ENCODE peak calls at places on chromosomes 6 and 20, in six cellular contexts. L is neural progenitor cell, P is A549, Q is esophagus muscularis mucosa, N is tibial artery, A is IMR-90. O is an unnamed sample. For H3K4me1, the result is how much of the 10 kb centered on the place peaks cover.

GRCh38 chr6:137692806-137693205 is 174.3 kb upstream of the TNFAIP3 start:
- DNase-seq in L (no peak), P (no peak), Q (no peak), N (no peak), A (peak), O (no peak)

GRCh38 chr6:125363360-125364121 is 61.8 kb upstream of the HDDC2 start:
- DNase-seq in L (peak), P (no peak), Q (no peak), N (peak), A (peak), O (no peak)

GRCh38 chr6:144064402-144064830 is 31.0 kb downstream of the SF3B5 start:
- DNase-seq in L (peak), P (no peak), Q (no peak), N (peak), A (no peak), O (no peak)

GRCh38 chr6:149451361-149452061 is 33.3 kb downstream of the ZC3H12D start:
- DNase-seq in L (peak), P (no peak), Q (no peak), N (peak), A (no peak), O (no peak)

GRCh38 chr6:140346461-140346860 is 972.0 kb upstream of the CITED2 start:
- DNase-seq in L (no peak), P (no peak), Q (no peak), N (no peak), A (peak), O (no peak)

GRCh38 chr20:62707981-62708521 is 585 bp upstream of the NTSR1 start:
- DNase-seq in L (peak), P (peak), Q (no peak), N (no peak), A (no peak), O (no peak)

GRCh38 chr6:105645958-105646357 is 243.1 kb upstream of the PREP start:
- DNase-seq in L (no peak), P (no peak), Q (no peak), N (no peak), A (no peak), O (no peak)

GRCh38 chr6:121733216-121733615 is 297.8 kb downstream of the GJA1 start:
- DNase-seq in L (no peak), P (no peak), Q (no peak), N (no peak), A (peak), O (no peak)

GRCh38 chr6:135583256-135583758 is 85.8 kb upstream of the AHI1 start:
- DNase-seq in L (no peak), P (no peak), Q (no peak), N (no peak), A (peak), O (no peak)

GRCh38 chr6:10404799-10405524 is 9.9 kb downstream of the TFAP2A start:
- DNase-seq in L (no peak), P (no peak), Q (peak), N (no peak), A (no peak), O (no peak)

GRCh38 chr6:109073344-109074235 is 21.1 kb downstream of the SESN1 start:
- DNase-seq in L (peak), P (peak), Q (no peak), N (no peak), A (peak), O (no peak)

GRCh38 chr6:43471399-43471798 is 6.0 kb upstream of the TJAP1 start:
- DNase-seq in L (no peak), P (no peak), Q (no peak), N (no peak), A (no peak), O (no peak)

GRCh38 chr6:145276746-145277145 is 458.6 kb downstream of the EPM2A start:
- DNase-seq in L (peak), P (no peak), Q (no peak), N (no peak), A (peak), O (no peak)

GRCh38 chr6:20377623-20378265 is 23.9 kb upstream of the E2F3 start:
- DNase-seq in L (no peak), P (no peak), Q (no peak), N (no peak), A (peak), O (no peak)

GRCh38 chr20:48056218-48056617 is 270.9 kb upstream of the SULF2 start:
- DNase-seq in L (peak), P (no peak), Q (no peak), N (no peak), A (no peak), O (no peak)

GRCh38 chr6:138692058-138692977 is 81.3 kb upstream of the CCDC28A start:
- DNase-seq in L (peak), P (peak), Q (peak), N (peak), A (peak), O (no peak)

GRCh38 chr20:3795511-3796468 is at the start of gene CDC25B:
- DNase-seq in L (peak), P (peak), Q (peak), N (peak), A (peak), O (peak)

GRCh38 chr6:20680697-20681165 is 146.5 kb downstream of the CDKAL1 start:
- DNase-seq in L (no peak), P (no peak), Q (no peak), N (no peak), A (peak), O (no peak)

DNA sequence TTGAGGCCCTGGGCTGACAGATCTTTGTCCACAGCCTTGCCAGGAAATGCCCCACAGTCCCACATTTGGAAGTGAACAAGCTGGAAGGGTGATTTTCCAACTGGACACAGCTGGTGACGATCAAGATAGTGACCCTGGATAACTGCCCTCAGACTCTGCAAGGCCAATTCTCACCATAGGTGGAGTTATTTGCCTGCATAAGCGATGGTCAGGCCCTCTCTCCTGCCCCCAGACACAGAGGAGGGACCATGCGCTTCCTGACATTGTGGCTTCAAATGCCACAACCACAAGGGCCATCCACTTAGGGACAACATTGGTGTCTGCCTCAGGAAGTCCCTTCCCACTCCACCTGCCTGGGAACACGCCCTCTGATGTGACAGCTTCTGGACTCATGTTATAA is 96.0 kb downstream of the JPH2 start:
- DNase-seq in L (no peak), P (no peak), Q (no peak), N (no peak), A (no peak), O (no peak)
- TF ChIP-seq CTCF in L (no peak), P (no peak), Q (no peak), N (no peak), A (no peak), O (no peak)

DNA sequence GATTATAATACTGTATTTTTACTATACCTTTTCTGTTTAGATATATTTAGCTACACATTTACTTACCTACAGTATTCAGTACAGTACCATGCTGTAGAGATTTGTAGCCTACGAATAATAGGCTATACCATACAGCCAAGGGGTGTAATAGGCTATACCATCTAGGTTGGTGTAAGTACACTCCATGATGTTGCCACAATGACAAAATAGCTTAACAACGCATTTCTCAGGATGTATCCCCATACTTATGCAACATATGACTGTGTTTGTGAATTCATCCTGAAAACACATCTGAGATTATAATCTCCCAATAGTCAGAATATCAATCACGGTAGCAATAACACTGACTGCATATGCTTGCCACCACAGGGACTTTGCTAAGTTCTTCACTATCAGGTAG is 20.7 kb downstream of the B4GALT5 start:
- DNase-seq in L (no peak), P (no peak), Q (no peak), N (no peak), A (no peak), O (no peak)
- H3K4me1 ChIP-seq in L (half or more), P (half or more), Q (half or more), N (under half), A (under half), O (half or more)

GRCh38 chr6:53310751-53311585 is 37.8 kb downstream of the ELOVL5 start:
- DNase-seq in L (no peak), P (no peak), Q (no peak), N (no peak), A (no peak), O (no peak)
- H3K27ac ChIP-seq in L (no peak), P (peak), Q (no peak), N (no peak), A (no peak), O (no peak)

GRCh38 chr20:44537993-44538392 is 16.1 kb upstream of the SERINC3 start:
- DNase-seq in L (no peak), P (no peak), Q (no peak), N (no peak), A (peak), O (no peak)
- TF ChIP-seq CTCF in L (no peak), P (no peak), Q (peak), N (no peak), A (peak), O (no peak)

DNA sequence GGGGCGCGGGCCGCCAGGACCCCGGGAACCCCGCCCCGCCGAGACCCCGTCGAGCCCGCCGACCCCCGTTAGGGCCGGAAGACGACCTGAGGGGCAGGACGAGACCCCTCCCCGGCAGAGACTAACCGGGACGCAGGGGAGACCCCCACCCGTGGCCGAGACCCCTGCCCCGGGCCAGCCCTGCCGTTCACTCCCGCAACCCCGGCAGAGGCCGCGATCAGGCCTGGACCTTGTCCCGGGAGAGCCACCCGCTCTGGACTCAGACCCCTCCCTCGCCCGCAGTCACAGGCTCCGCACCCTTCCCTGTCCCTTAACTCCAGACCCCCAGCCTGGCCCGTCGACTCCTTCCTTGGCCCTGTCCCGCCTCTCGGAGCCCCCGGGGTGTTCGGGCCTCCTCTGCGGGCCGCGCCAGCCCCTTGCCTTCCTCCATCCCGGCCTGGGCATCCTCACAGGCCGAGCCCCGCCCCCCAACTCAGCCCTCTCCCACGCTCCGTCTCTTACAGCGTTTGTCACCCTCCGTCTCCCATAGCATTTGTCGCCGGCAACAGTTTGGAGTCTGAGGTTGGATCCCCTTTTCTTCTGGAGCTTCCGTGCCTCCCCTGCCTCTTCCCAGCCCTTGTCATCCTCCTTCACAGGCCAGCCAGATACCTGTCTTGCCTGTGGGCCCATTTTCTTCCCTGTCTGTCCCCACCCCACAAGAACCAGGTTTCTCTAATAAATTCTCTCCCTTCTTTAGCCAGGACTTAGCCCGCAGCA is 569 bp downstream of the TCEA2 start:
- DNase-seq in L (peak), P (no peak), Q (no peak), N (peak), A (no peak), O (no peak)
- H3K4me1 ChIP-seq in L (under half), P (under half), Q (under half), N (under half), A (under half), O (half or more)

DNA sequence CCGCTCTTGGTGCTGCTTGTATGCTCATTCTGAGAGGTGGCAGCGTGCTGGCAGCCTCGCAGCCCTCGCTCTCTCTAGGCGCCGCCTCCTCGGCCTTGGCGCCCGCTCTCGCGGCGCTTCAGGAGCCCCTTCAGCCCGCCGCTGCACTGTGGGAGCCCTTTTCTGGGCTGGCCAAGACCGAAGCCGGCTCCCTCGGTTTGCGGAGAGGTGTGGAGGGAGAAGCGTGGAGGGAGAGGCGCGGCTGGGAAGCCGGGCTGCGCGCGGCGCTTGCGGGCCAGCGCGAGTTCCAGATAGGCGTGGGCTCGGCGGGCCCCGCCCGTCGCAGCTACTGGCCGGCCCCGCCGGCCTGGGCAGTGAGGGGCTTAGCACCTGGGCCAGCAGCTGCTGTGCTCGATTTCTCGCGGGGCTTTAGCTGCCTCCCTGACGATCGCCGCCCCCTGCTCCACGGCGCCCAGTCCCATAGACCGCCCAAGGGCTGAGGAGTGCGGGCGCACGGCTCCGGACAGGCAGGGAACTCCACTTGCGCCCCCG is 19.5 kb upstream of the FAM8A1 start:
- DNase-seq in L (no peak), P (no peak), Q (no peak), N (peak), A (no peak), O (no peak)
- H3K27ac ChIP-seq in L (no peak), P (peak), Q (peak), N (peak), A (no peak), O (peak)

GRCh38 chr6:24274441-24275083 is 83.3 kb downstream of the DCDC2 start:
- DNase-seq in L (peak), P (no peak), Q (no peak), N (no peak), A (peak), O (no peak)
- TF ChIP-seq CTCF in L (peak), P (peak), Q (peak), N (peak), A (peak), O (peak)

GRCh38 chr20:31673943-31674463 is 36.3 kb downstream of the COX4I2 start:
- DNase-seq in L (no peak), P (no peak), Q (no peak), N (no peak), A (no peak), O (no peak)
- H3K4me1 ChIP-seq in L (under half), P (half or more), Q (half or more), N (half or more), A (under half), O (half or more)

DNA sequence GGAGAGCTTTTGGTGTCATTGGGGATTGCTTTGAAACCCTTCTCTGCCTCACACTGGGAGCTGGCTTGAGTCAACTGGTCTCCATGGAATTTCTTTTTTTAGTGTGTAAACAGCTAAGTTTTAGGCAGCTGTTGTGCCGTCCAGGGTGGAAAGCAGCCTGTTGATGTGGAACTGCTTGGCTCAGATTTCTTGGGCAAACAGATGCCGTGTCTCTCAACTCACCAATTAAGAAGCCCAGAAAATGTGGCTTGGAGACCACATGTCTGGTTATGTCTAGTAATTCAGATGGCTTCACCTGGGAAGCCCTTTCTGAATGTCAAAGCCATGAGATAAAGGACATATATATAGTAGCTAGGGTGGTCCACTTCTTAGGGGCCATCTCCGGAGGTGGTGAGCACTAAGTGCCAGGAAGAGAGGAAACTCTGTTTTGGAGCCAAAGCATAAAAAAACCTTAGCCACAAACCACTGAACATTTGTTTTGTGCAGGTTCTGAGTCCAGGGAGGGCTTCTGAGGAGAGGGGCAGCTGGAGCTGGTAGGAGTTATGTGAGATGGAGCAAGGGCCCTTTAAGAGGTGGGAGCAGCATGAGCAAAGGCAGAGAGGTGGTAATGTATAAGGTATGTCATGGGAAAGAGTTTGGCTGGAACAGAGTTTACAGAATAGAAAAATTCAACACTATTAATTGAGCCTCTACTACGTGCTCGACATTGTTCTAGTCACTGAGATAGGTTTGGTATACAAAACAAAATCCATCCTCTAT is 31.2 kb downstream of the SRSF3 start:
- DNase-seq in L (peak), P (no peak), Q (no peak), N (peak), A (peak), O (no peak)
- H3K27ac ChIP-seq in L (no peak), P (peak), Q (no peak), N (peak), A (peak), O (peak)